ENCODE peak calls at places on chromosomes 13 and 19, in four cellular contexts. One of them, this sample, is unnamed.

GRCh38 chr13:73731564-73731963 is 402.6 kb downstream of the KLF12 start:
- DNase-seq in upper lobe of right lung: no peak
- DNase-seq in colonic mucosa: no peak
- DNase-seq in AG04450: no peak
- DNase-seq in this sample: no peak

GRCh38 chr19:41175825-41176734 is 16.9 kb upstream of the CYP2S1 start:
- DNase-seq in upper lobe of right lung: peak
- DNase-seq in colonic mucosa: peak
- DNase-seq in AG04450: peak
- DNase-seq in this sample: peak

GRCh38 chr19:2478324-2478755 is 2.4 kb downstream of the GADD45B start:
- DNase-seq in upper lobe of right lung: peak
- DNase-seq in colonic mucosa: peak
- DNase-seq in AG04450: no peak
- DNase-seq in this sample: peak

GRCh38 chr19:7722231-7722651 is 9.7 kb downstream of the CLEC4G start:
- DNase-seq in upper lobe of right lung: no peak
- DNase-seq in colonic mucosa: no peak
- DNase-seq in AG04450: no peak
- DNase-seq in this sample: no peak

GRCh38 chr13:38386421-38386820 is 36.8 kb downstream of the UFM1 start:
- DNase-seq in upper lobe of right lung: no peak
- DNase-seq in colonic mucosa: no peak
- DNase-seq in AG04450: no peak
- DNase-seq in this sample: peak

GRCh38 chr13:105165449-105166125 is 1369.9 kb downstream of the EFNB2 start:
- DNase-seq in upper lobe of right lung: peak
- DNase-seq in colonic mucosa: peak
- DNase-seq in AG04450: no peak
- DNase-seq in this sample: no peak

GRCh38 chr13:62185631-62186256 is 770.1 kb upstream of the PCDH20 start:
- DNase-seq in upper lobe of right lung: no peak
- DNase-seq in colonic mucosa: no peak
- DNase-seq in AG04450: no peak
- DNase-seq in this sample: no peak

GRCh38 chr19:5828661-5829566 is 10.6 kb downstream of the FUT6 start:
- DNase-seq in upper lobe of right lung: no peak
- DNase-seq in colonic mucosa: no peak
- DNase-seq in AG04450: no peak
- DNase-seq in this sample: peak

GRCh38 chr13:90493667-90494066 is 853.8 kb upstream of the MIR17HG start:
- DNase-seq in upper lobe of right lung: no peak
- DNase-seq in colonic mucosa: no peak
- DNase-seq in AG04450: no peak
- DNase-seq in this sample: no peak

GRCh38 chr13:98581971-98582702 is 5.2 kb upstream of the STK24 start:
- DNase-seq in upper lobe of right lung: no peak
- DNase-seq in colonic mucosa: no peak
- DNase-seq in AG04450: no peak
- DNase-seq in this sample: peak

GRCh38 chr19:10228925-10229324 is 2.2 kb downstream of the S1PR2 start:
- DNase-seq in upper lobe of right lung: no peak
- DNase-seq in colonic mucosa: peak
- DNase-seq in AG04450: no peak
- DNase-seq in this sample: peak

GRCh38 chr13:109789262-109789661 is 2.9 kb upstream of the IRS2 start:
- DNase-seq in upper lobe of right lung: no peak
- DNase-seq in colonic mucosa: no peak
- DNase-seq in AG04450: no peak
- DNase-seq in this sample: no peak

GRCh38 chr13:79775830-79776229 is 294.9 kb downstream of the NDFIP2 start:
- DNase-seq in upper lobe of right lung: no peak
- DNase-seq in colonic mucosa: peak
- DNase-seq in AG04450: peak
- DNase-seq in this sample: peak

GRCh38 chr13:25725104-25725503 is 326.7 kb downstream of the SHISA2 start:
- DNase-seq in upper lobe of right lung: no peak
- DNase-seq in colonic mucosa: no peak
- DNase-seq in AG04450: no peak
- DNase-seq in this sample: no peak

GRCh38 chr19:46221152-46221551 is 8.4 kb upstream of the IGFL1 start:
- DNase-seq in upper lobe of right lung: no peak
- DNase-seq in colonic mucosa: no peak
- DNase-seq in AG04450: no peak
- DNase-seq in this sample: no peak

GRCh38 chr19:51097166-51097736 is 11.0 kb downstream of the CTU1 start:
- DNase-seq in upper lobe of right lung: peak
- DNase-seq in colonic mucosa: peak
- DNase-seq in AG04450: no peak
- DNase-seq in this sample: peak

GRCh38 chr13:105177265-105177900 is 1358.1 kb downstream of the EFNB2 start:
- DNase-seq in upper lobe of right lung: no peak
- DNase-seq in colonic mucosa: no peak
- DNase-seq in AG04450: no peak
- DNase-seq in this sample: peak

GRCh38 chr13:100854091-100854490 is 179.5 kb upstream of the TMTC4 start:
- DNase-seq in upper lobe of right lung: no peak
- DNase-seq in colonic mucosa: no peak
- DNase-seq in AG04450: no peak
- DNase-seq in this sample: no peak

GRCh38 chr13:42119875-42120274 is 71.4 kb downstream of the DGKH start:
- DNase-seq in upper lobe of right lung: no peak
- DNase-seq in colonic mucosa: no peak
- DNase-seq in AG04450: no peak
- DNase-seq in this sample: no peak

GRCh38 chr19:18173572-18174294 is at the start of gene IFI30:
- DNase-seq in upper lobe of right lung: peak
- DNase-seq in colonic mucosa: peak
- DNase-seq in AG04450: no peak
- DNase-seq in this sample: no peak

GRCh38 chr19:51440846-51441409 is 17.3 kb downstream of the SIGLEC8 start:
- DNase-seq in upper lobe of right lung: peak
- DNase-seq in colonic mucosa: no peak
- DNase-seq in AG04450: no peak
- DNase-seq in this sample: no peak

GRCh38 chr13:41696163-41697003 is 239.0 kb downstream of the RGCC start:
- DNase-seq in upper lobe of right lung: no peak
- DNase-seq in colonic mucosa: no peak
- DNase-seq in AG04450: peak
- DNase-seq in this sample: peak

GRCh38 chr19:16104722-16105121 is 7.0 kb upstream of the RAB8A start:
- DNase-seq in upper lobe of right lung: no peak
- DNase-seq in colonic mucosa: no peak
- DNase-seq in AG04450: no peak
- DNase-seq in this sample: no peak

GRCh38 chr13:33353210-33353609 is 67.7 kb upstream of the STARD13 start:
- DNase-seq in upper lobe of right lung: peak
- DNase-seq in colonic mucosa: peak
- DNase-seq in AG04450: no peak
- DNase-seq in this sample: no peak

GRCh38 chr19:43983912-43984686 is at the start of gene ZNF155:
- DNase-seq in upper lobe of right lung: peak
- DNase-seq in colonic mucosa: peak
- DNase-seq in AG04450: peak
- DNase-seq in this sample: peak

GRCh38 chr19:46328079-46328478 is 18.8 kb upstream of the PPP5C start:
- DNase-seq in upper lobe of right lung: no peak
- DNase-seq in colonic mucosa: no peak
- DNase-seq in AG04450: no peak
- DNase-seq in this sample: peak

GRCh38 chr13:50690020-50690419 is 153.5 kb downstream of the DLEU7 start:
- DNase-seq in upper lobe of right lung: no peak
- DNase-seq in colonic mucosa: no peak
- DNase-seq in AG04450: no peak
- DNase-seq in this sample: no peak

GRCh38 chr19:15584095-15584494 is 30.9 kb upstream of the CYP4F8 start:
- DNase-seq in upper lobe of right lung: no peak
- DNase-seq in colonic mucosa: no peak
- DNase-seq in AG04450: no peak
- DNase-seq in this sample: no peak

GRCh38 chr19:15562861-15563260 is 52.2 kb upstream of the CYP4F8 start:
- DNase-seq in upper lobe of right lung: no peak
- DNase-seq in colonic mucosa: no peak
- DNase-seq in AG04450: peak
- DNase-seq in this sample: peak

GRCh38 chr19:16117594-16118033 is 5.9 kb downstream of the RAB8A start:
- DNase-seq in upper lobe of right lung: no peak
- DNase-seq in colonic mucosa: no peak
- DNase-seq in AG04450: no peak
- DNase-seq in this sample: no peak

GRCh38 chr13:40777166-40777956 is 6.4 kb upstream of the MRPS31 start:
- DNase-seq in upper lobe of right lung: no peak
- DNase-seq in colonic mucosa: peak
- DNase-seq in AG04450: no peak
- DNase-seq in this sample: peak

GRCh38 chr19:17021793-17022590 is 4.6 kb downstream of the CPAMD8 start:
- DNase-seq in upper lobe of right lung: no peak
- DNase-seq in colonic mucosa: no peak
- DNase-seq in AG04450: no peak
- DNase-seq in this sample: peak

GRCh38 chr19:49502866-49503581 is 6.8 kb downstream of the RPS11 start:
- DNase-seq in upper lobe of right lung: no peak
- DNase-seq in colonic mucosa: no peak
- DNase-seq in AG04450: peak
- DNase-seq in this sample: peak

GRCh38 chr13:40064154-40064713 is 408.8 kb downstream of the COG6 start:
- DNase-seq in upper lobe of right lung: no peak
- DNase-seq in colonic mucosa: no peak
- DNase-seq in AG04450: no peak
- DNase-seq in this sample: no peak

GRCh38 chr19:55492362-55492944 is 4.2 kb downstream of the SSC5D start:
- DNase-seq in upper lobe of right lung: no peak
- DNase-seq in colonic mucosa: no peak
- DNase-seq in AG04450: no peak
- DNase-seq in this sample: no peak

DNA sequence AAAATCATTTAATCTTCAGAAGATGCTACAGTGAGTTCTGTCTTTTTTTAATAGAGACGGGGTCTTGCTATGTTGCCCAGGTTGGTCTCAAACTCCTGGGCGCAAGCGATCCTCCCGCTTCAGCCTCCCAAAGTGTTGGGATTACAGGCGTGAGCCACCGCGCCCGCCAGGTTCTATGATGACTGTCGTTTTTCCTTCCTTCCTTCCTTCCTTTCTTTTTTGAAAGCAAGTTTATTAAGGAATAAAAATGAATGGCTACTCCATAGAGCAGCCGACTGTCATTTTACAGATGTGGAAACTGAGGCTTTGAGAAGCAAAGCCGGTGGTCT is 511 bp upstream of the GAMT start:
- DNase-seq in upper lobe of right lung: no peak
- DNase-seq in colonic mucosa: no peak
- DNase-seq in AG04450: no peak
- DNase-seq in this sample: no peak
- TF ChIP-seq CTCF in upper lobe of right lung: no peak
- TF ChIP-seq CTCF in colonic mucosa: no peak
- TF ChIP-seq CTCF in AG04450: no peak
- TF ChIP-seq CTCF in this sample: no peak

GRCh38 chr19:34904846-34905527 is 21.7 kb upstream of the ZNF30 start:
- DNase-seq in upper lobe of right lung: no peak
- DNase-seq in colonic mucosa: no peak
- DNase-seq in AG04450: no peak
- DNase-seq in this sample: no peak
- H3K4me3 ChIP-seq in upper lobe of right lung: no peak
- H3K4me3 ChIP-seq in colonic mucosa: no peak
- H3K4me3 ChIP-seq in AG04450: no peak
- H3K4me3 ChIP-seq in this sample: no peak

DNA sequence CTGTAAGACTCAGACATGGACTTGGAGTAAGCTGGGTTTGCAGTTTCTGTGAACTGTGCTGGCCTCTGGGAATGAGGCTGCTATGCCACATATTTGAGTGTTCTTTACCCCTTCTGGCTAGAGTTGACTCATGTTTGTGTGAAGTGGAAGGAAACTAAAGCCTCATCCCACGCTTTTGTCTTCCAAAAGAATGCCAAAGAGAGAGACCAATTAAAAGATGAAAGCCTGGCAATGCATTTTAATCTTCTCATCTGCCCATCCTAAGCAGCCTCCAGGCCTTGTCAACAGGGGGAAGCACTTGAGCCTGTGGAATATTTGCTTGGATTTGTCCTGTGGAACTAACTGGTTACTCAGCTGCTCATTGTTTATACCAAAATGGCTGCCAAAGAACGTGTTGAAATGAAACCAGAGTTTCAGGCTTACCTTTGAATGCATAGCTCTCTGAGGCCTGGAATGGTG is 49.1 kb downstream of the LMO7 start:
- DNase-seq in upper lobe of right lung: no peak
- DNase-seq in colonic mucosa: no peak
- DNase-seq in AG04450: peak
- DNase-seq in this sample: peak
- TF ChIP-seq CTCF in upper lobe of right lung: no peak
- TF ChIP-seq CTCF in colonic mucosa: no peak
- TF ChIP-seq CTCF in AG04450: peak
- TF ChIP-seq CTCF in this sample: peak

DNA sequence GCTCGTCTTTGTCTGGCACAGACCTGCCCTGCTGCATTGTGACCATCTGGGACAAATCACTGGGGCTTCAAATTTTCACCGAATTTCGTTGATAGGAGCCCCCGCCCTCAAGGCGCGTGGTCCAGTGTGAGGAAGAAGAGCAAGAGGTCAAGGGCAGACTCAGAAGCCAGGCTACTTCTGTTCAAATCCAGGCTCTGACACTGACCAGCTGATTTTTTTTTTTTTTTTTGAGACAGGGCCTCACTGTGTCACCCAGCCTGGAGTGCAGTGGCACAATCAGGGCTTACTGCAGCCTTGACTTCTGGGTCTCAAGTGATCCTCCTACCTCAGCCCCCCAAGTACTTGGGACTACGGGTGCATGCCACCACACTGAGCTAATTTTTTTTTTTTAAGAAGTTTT is 7.2 kb downstream of the SYNGR4 start:
- DNase-seq in upper lobe of right lung: no peak
- DNase-seq in colonic mucosa: no peak
- DNase-seq in AG04450: no peak
- DNase-seq in this sample: no peak
- H3K4me3 ChIP-seq in upper lobe of right lung: no peak
- H3K4me3 ChIP-seq in colonic mucosa: no peak
- H3K4me3 ChIP-seq in AG04450: no peak
- H3K4me3 ChIP-seq in this sample: no peak

This sample was measured in fibroblast of villous mesenchyme.